ENCODE peak calls at places on chromosomes 3 and 15, in five cellular contexts. One of them, this sample, is unnamed.

GRCh38 chr3:13075318-13075717 is 2.1 kb upstream of the IQSEC1 start:
- DNase-seq in HFFc6: no peak
- DNase-seq in WTC11: no peak
- DNase-seq in PC-9: no peak
- DNase-seq in dorsolateral prefrontal cortex: no peak
- DNase-seq in this sample: no peak

GRCh38 chr3:130508970-130509369 is 8.0 kb upstream of the COL6A6 start:
- DNase-seq in PC-9: no peak
- DNase-seq in WTC11: no peak
- DNase-seq in HFFc6: no peak
- DNase-seq in dorsolateral prefrontal cortex: no peak
- DNase-seq in this sample: no peak

GRCh38 chr15:43762824-43763223 is 13.9 kb downstream of the ELL3 start:
- DNase-seq in PC-9: no peak
- DNase-seq in WTC11: no peak
- DNase-seq in HFFc6: no peak
- DNase-seq in dorsolateral prefrontal cortex: no peak
- DNase-seq in this sample: no peak

GRCh38 chr3:170765419-170766078 is 104.4 kb downstream of the RPL22L1 start:
- DNase-seq in dorsolateral prefrontal cortex: no peak
- DNase-seq in HFFc6: no peak
- DNase-seq in PC-9: no peak
- DNase-seq in WTC11: no peak
- DNase-seq in this sample: no peak

GRCh38 chr3:4670352-4670751 is 177.2 kb downstream of the ITPR1 start:
- DNase-seq in dorsolateral prefrontal cortex: no peak
- DNase-seq in WTC11: peak; percentile 55
- DNase-seq in PC-9: no peak
- DNase-seq in HFFc6: no peak
- DNase-seq in this sample: no peak

GRCh38 chr15:34987182-34987488 is 952 bp downstream of the ZNF770 start:
- DNase-seq in WTC11: no peak
- DNase-seq in HFFc6: no peak
- DNase-seq in dorsolateral prefrontal cortex: no peak
- DNase-seq in PC-9: no peak
- DNase-seq in this sample: no peak

GRCh38 chr3:171553085-171553484 is 92.9 kb upstream of the TNIK start:
- DNase-seq in PC-9: no peak
- DNase-seq in WTC11: no peak
- DNase-seq in dorsolateral prefrontal cortex: no peak
- DNase-seq in HFFc6: no peak
- DNase-seq in this sample: no peak

GRCh38 chr15:75712668-75713337 is at the start of gene CSPG4:
- DNase-seq in HFFc6: peak; percentile 35
- DNase-seq in WTC11: peak; percentile 69
- DNase-seq in PC-9: no peak
- DNase-seq in dorsolateral prefrontal cortex: no peak
- DNase-seq in this sample: no peak

GRCh38 chr3:57130426-57131209 is 34.5 kb downstream of the IL17RD start:
- DNase-seq in dorsolateral prefrontal cortex: no peak
- DNase-seq in PC-9: no peak
- DNase-seq in HFFc6: no peak
- DNase-seq in WTC11: peak; percentile 96
- DNase-seq in this sample: no peak

GRCh38 chr3:169668957-169669681 is 5.6 kb upstream of the MECOM start:
- DNase-seq in HFFc6: peak; percentile 14
- DNase-seq in PC-9: peak; percentile 78
- DNase-seq in dorsolateral prefrontal cortex: peak; percentile 75
- DNase-seq in WTC11: peak; percentile 86
- DNase-seq in this sample: no peak

GRCh38 chr3:112814256-112814655 is 32.4 kb downstream of the CD200R1L start:
- DNase-seq in HFFc6: peak; percentile 66
- DNase-seq in PC-9: peak; percentile 68
- DNase-seq in dorsolateral prefrontal cortex: no peak
- DNase-seq in WTC11: no peak
- DNase-seq in this sample: peak; percentile 59

GRCh38 chr3:193851416-193851815 is 258.4 kb downstream of the OPA1 start:
- DNase-seq in dorsolateral prefrontal cortex: no peak
- DNase-seq in HFFc6: no peak
- DNase-seq in PC-9: peak; percentile 97
- DNase-seq in WTC11: no peak
- DNase-seq in this sample: no peak

GRCh38 chr15:62068071-62068786 is 1.5 kb downstream of the C2CD4A start:
- DNase-seq in dorsolateral prefrontal cortex: peak; percentile 61
- DNase-seq in HFFc6: no peak
- DNase-seq in PC-9: peak; percentile 41
- DNase-seq in WTC11: peak; percentile 67
- DNase-seq in this sample: no peak

GRCh38 chr15:62920569-62921502 is 121.7 kb upstream of the TPM1 start:
- DNase-seq in dorsolateral prefrontal cortex: no peak
- DNase-seq in WTC11: no peak
- DNase-seq in HFFc6: peak; percentile 46
- DNase-seq in PC-9: no peak
- DNase-seq in this sample: peak; percentile 65

GRCh38 chr15:44882499-44882968 is 74.0 kb upstream of the TERB2 start:
- DNase-seq in dorsolateral prefrontal cortex: no peak
- DNase-seq in HFFc6: no peak
- DNase-seq in PC-9: no peak
- DNase-seq in WTC11: no peak
- DNase-seq in this sample: no peak

GRCh38 chr3:117761992-117762944 is 1052.7 kb downstream of the TUSC7 start:
- DNase-seq in PC-9: no peak
- DNase-seq in HFFc6: no peak
- DNase-seq in WTC11: no peak
- DNase-seq in dorsolateral prefrontal cortex: no peak
- DNase-seq in this sample: no peak

GRCh38 chr15:81161215-81161673 is 27.2 kb downstream of the CFAP161 start:
- DNase-seq in dorsolateral prefrontal cortex: no peak
- DNase-seq in WTC11: no peak
- DNase-seq in HFFc6: no peak
- DNase-seq in PC-9: no peak
- DNase-seq in this sample: no peak

GRCh38 chr3:126389792-126390142 is 4.9 kb upstream of the CFAP100 start:
- DNase-seq in HFFc6: no peak
- DNase-seq in WTC11: no peak
- DNase-seq in dorsolateral prefrontal cortex: no peak
- DNase-seq in PC-9: no peak
- DNase-seq in this sample: no peak

DNA sequence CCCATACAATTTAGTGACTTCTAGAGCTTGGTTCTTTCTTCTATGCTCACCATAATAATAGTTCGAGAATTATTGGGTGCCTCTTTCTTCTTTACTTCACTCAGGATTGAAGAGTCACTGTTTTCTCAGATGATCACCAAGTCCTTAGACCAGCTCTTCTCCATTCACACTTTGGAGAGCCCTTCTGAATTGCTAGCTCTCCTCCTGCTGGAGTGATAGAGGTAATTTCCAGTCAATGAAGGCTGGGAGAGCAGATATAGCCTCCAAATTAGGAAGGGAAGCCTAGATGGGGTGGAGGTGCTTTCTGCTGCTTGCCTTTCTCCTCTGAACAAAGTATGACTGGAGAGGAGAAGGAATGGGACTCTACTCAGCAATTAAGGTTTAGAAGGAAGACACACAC is 10.7 kb upstream of the BBX start:
- DNase-seq in HFFc6: no peak
- DNase-seq in WTC11: no peak
- DNase-seq in dorsolateral prefrontal cortex: no peak
- DNase-seq in PC-9: no peak
- DNase-seq in this sample: no peak
- TF ChIP-seq CTCF in HFFc6: peak; percentile 40
- TF ChIP-seq CTCF in WTC11: no peak
- TF ChIP-seq CTCF in dorsolateral prefrontal cortex: no peak
- TF ChIP-seq CTCF in PC-9: no peak
- TF ChIP-seq CTCF in this sample: no peak

GRCh38 chr3:127637971-127638370 is 9.0 kb downstream of the PODXL2 start:
- DNase-seq in WTC11: no peak
- DNase-seq in PC-9: no peak
- DNase-seq in dorsolateral prefrontal cortex: no peak
- DNase-seq in HFFc6: no peak
- DNase-seq in this sample: no peak

GRCh38 chr3:127640031-127640355 is 11.0 kb downstream of the PODXL2 start:
- DNase-seq in dorsolateral prefrontal cortex: no peak
- DNase-seq in HFFc6: no peak
- DNase-seq in PC-9: no peak
- DNase-seq in WTC11: no peak
- DNase-seq in this sample: no peak

GRCh38 chr3:127639173-127640030 is 10.4 kb downstream of the PODXL2 start:
- DNase-seq in HFFc6: peak; percentile 69
- DNase-seq in dorsolateral prefrontal cortex: no peak
- DNase-seq in WTC11: no peak
- DNase-seq in PC-9: peak; percentile 75
- DNase-seq in this sample: no peak

GRCh38 chr3:127634653-127635052 is 5.7 kb downstream of the PODXL2 start:
- DNase-seq in PC-9: no peak
- DNase-seq in dorsolateral prefrontal cortex: no peak
- DNase-seq in HFFc6: no peak
- DNase-seq in WTC11: no peak
- DNase-seq in this sample: no peak

GRCh38 chr3:127637546-127637945 is 8.6 kb downstream of the PODXL2 start:
- DNase-seq in WTC11: no peak
- DNase-seq in PC-9: no peak
- DNase-seq in dorsolateral prefrontal cortex: no peak
- DNase-seq in HFFc6: no peak
- DNase-seq in this sample: no peak
- TF ChIP-seq CTCF in WTC11: no peak
- TF ChIP-seq CTCF in PC-9: no peak
- TF ChIP-seq CTCF in dorsolateral prefrontal cortex: no peak
- TF ChIP-seq CTCF in HFFc6: no peak
- TF ChIP-seq CTCF in this sample: no peak

GRCh38 chr3:129015388-129016105 is 14.4 kb downstream of the EFCC1 start:
- DNase-seq in PC-9: no peak
- DNase-seq in dorsolateral prefrontal cortex: no peak
- DNase-seq in HFFc6: no peak
- DNase-seq in WTC11: no peak
- DNase-seq in this sample: no peak

GRCh38 chr3:129017531-129017899 is 16.4 kb downstream of the EFCC1 start:
- DNase-seq in HFFc6: no peak
- DNase-seq in WTC11: no peak
- DNase-seq in dorsolateral prefrontal cortex: no peak
- DNase-seq in PC-9: no peak
- DNase-seq in this sample: no peak

GRCh38 chr3:129016725-129017530 is 15.8 kb downstream of the EFCC1 start:
- DNase-seq in HFFc6: no peak
- DNase-seq in PC-9: no peak
- DNase-seq in dorsolateral prefrontal cortex: no peak
- DNase-seq in WTC11: no peak
- DNase-seq in this sample: no peak

GRCh38 chr3:129014793-129015345 is 13.8 kb downstream of the EFCC1 start:
- DNase-seq in PC-9: no peak
- DNase-seq in HFFc6: no peak
- DNase-seq in dorsolateral prefrontal cortex: no peak
- DNase-seq in WTC11: no peak
- DNase-seq in this sample: no peak

GRCh38 chr3:129016366-129016724 is 15.2 kb downstream of the EFCC1 start:
- DNase-seq in dorsolateral prefrontal cortex: no peak
- DNase-seq in WTC11: no peak
- DNase-seq in HFFc6: no peak
- DNase-seq in PC-9: peak; percentile 58
- DNase-seq in this sample: no peak
- TF ChIP-seq CTCF in dorsolateral prefrontal cortex: no peak
- TF ChIP-seq CTCF in WTC11: no peak
- TF ChIP-seq CTCF in HFFc6: no peak
- TF ChIP-seq CTCF in PC-9: no peak
- TF ChIP-seq CTCF in this sample: no peak

GRCh38 chr3:159805411-159805772 is 183.2 kb upstream of the IL12A start:
- DNase-seq in dorsolateral prefrontal cortex: no peak
- DNase-seq in WTC11: no peak
- DNase-seq in PC-9: no peak
- DNase-seq in HFFc6: no peak
- DNase-seq in this sample: no peak
- TF ChIP-seq CTCF in dorsolateral prefrontal cortex: peak; percentile 0
- TF ChIP-seq CTCF in WTC11: no peak
- TF ChIP-seq CTCF in PC-9: no peak
- TF ChIP-seq CTCF in HFFc6: peak; percentile 46
- TF ChIP-seq CTCF in this sample: no peak

DNA sequence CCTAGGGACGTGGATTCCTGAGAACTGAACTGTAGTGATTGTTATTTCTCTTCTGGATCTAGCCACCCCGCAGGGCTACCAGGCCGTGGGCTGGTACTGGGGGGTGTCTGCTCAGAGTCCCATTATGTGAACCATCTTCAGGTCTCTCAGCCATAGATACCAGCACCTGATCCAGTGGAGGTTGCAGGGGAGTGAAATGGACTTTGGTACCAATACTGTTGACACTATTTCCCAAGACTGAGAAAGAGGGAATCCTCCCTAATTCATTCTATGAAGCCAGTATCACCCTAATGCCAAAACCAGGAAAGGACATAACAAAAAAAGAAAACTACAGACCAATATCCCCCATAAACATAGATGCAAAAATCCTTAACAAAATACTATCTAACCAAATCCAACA is 237.0 kb upstream of the AGTR1 start:
- DNase-seq in WTC11: no peak
- DNase-seq in PC-9: no peak
- DNase-seq in HFFc6: no peak
- DNase-seq in dorsolateral prefrontal cortex: no peak
- DNase-seq in this sample: no peak
- TF ChIP-seq CTCF in WTC11: no peak
- TF ChIP-seq CTCF in PC-9: no peak
- TF ChIP-seq CTCF in HFFc6: no peak
- TF ChIP-seq CTCF in dorsolateral prefrontal cortex: no peak
- TF ChIP-seq CTCF in this sample: no peak

GRCh38 chr15:64333516-64333915 is 22.5 kb downstream of the CSNK1G1 start:
- DNase-seq in PC-9: no peak
- DNase-seq in dorsolateral prefrontal cortex: no peak
- DNase-seq in WTC11: no peak
- DNase-seq in HFFc6: no peak
- DNase-seq in this sample: no peak

GRCh38 chr15:64333986-64334385 is 22.0 kb downstream of the CSNK1G1 start:
- DNase-seq in PC-9: no peak
- DNase-seq in dorsolateral prefrontal cortex: no peak
- DNase-seq in WTC11: no peak
- DNase-seq in HFFc6: no peak
- DNase-seq in this sample: no peak

GRCh38 chr15:64340355-64340754 is 15.6 kb downstream of the CSNK1G1 start:
- DNase-seq in PC-9: no peak
- DNase-seq in HFFc6: no peak
- DNase-seq in WTC11: no peak
- DNase-seq in dorsolateral prefrontal cortex: no peak
- DNase-seq in this sample: no peak

GRCh38 chr15:64337761-64338160 is 18.2 kb downstream of the CSNK1G1 start:
- DNase-seq in HFFc6: no peak
- DNase-seq in PC-9: no peak
- DNase-seq in dorsolateral prefrontal cortex: no peak
- DNase-seq in WTC11: no peak
- DNase-seq in this sample: no peak

DNA sequence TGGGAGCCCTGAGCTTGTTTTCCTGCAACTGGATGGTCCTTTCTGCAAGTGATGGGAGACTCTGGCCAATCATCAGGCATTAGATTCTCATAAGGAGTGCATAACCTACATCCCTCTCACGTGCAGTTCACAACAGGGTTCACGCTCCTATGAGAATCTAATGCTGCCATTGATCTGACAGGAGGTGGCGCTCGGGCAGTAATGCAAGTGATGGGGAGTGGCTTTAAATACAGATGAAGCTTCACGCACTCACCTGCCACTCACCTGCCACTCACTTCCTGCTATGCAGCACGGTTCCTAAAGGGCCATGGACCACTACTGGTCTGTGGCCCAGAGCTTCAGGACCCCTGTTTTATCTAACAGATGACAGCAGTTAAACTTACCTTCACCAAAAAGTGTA is 21.4 kb downstream of the CSNK1G1 start:
- DNase-seq in HFFc6: no peak
- DNase-seq in PC-9: no peak
- DNase-seq in dorsolateral prefrontal cortex: no peak
- DNase-seq in WTC11: peak; percentile 42
- DNase-seq in this sample: no peak
- TF ChIP-seq CTCF in HFFc6: no peak
- TF ChIP-seq CTCF in PC-9: no peak
- TF ChIP-seq CTCF in dorsolateral prefrontal cortex: no peak
- TF ChIP-seq CTCF in WTC11: peak; percentile 15
- TF ChIP-seq CTCF in this sample: no peak